ENCODE peak calls at places on chromosome 17, in five cellular contexts. U is IMR-90, O is PC-3, G is fibroblast of lung, F is OCI-LY7. N is an unnamed sample.

GRCh38 chr17:12457493-12457892 is 208.2 kb upstream of the MYOCD start:
- DNase-seq in U (peak), O (no peak), G (no peak), F (no peak), N (no peak)

GRCh38 chr17:62965649-62966425 is at the start of gene TANC2:
- DNase-seq in U (peak), O (peak), G (peak), F (peak), N (peak)

GRCh38 chr17:7579001-7579838 is at the start of gene CD68:
- DNase-seq in U (peak), O (peak), G (peak), F (peak), N (peak)

GRCh38 chr17:62822080-62822904 is 14.2 kb upstream of the MARCHF10 start:
- DNase-seq in U (no peak), O (no peak), G (peak), F (no peak), N (no peak)

GRCh38 chr17:8066841-8067775 is 20.4 kb downstream of the ALOX12B start:
- DNase-seq in U (no peak), O (peak), G (no peak), F (no peak), N (no peak)

GRCh38 chr17:48617515-48618365 is 2.6 kb upstream of the HOXB8 start:
- DNase-seq in U (no peak), O (no peak), G (no peak), F (no peak), N (no peak)

GRCh38 chr17:740240-741055 is 8.1 kb downstream of the TLCD3A start:
- DNase-seq in U (no peak), O (no peak), G (no peak), F (no peak), N (no peak)

GRCh38 chr17:20096430-20096829 is 87.3 kb downstream of the SPECC1 start:
- DNase-seq in U (no peak), O (no peak), G (no peak), F (no peak), N (no peak)

GRCh38 chr17:37768438-37768837 is 23.6 kb upstream of the HNF1B start:
- DNase-seq in U (no peak), O (no peak), G (no peak), F (no peak), N (no peak)

GRCh38 chr17:81510798-81511549 is 1.6 kb downstream of the ACTG1 start:
- DNase-seq in U (no peak), O (peak), G (no peak), F (peak), N (peak)

GRCh38 chr17:40825596-40825995 is 3.2 kb upstream of the KRT10 start:
- DNase-seq in U (peak), O (no peak), G (no peak), F (no peak), N (no peak)

GRCh38 chr17:68910256-68910705 is 44.9 kb downstream of the ABCA8 start:
- DNase-seq in U (peak), O (no peak), G (peak), F (no peak), N (no peak)

GRCh38 chr17:40259505-40259904 is 28.2 kb upstream of the CDC6 start:
- DNase-seq in U (no peak), O (no peak), G (no peak), F (no peak), N (no peak)

GRCh38 chr17:81402530-81402941 is 7.3 kb downstream of the BAHCC1 start:
- DNase-seq in U (no peak), O (no peak), G (no peak), F (no peak), N (no peak)

GRCh38 chr17:47265983-47266541 is 12.4 kb downstream of the ITGB3 start:
- DNase-seq in U (peak), O (peak), G (peak), F (no peak), N (no peak)

GRCh38 chr17:41792835-41793748 is 6.6 kb upstream of the JUP start:
- DNase-seq in U (peak), O (peak), G (peak), F (no peak), N (no peak)

GRCh38 chr17:49696233-49696761 is 11.5 kb downstream of the SLC35B1 start:
- DNase-seq in U (peak), O (no peak), G (no peak), F (no peak), N (no peak)

GRCh38 chr17:42135664-42136653 is 13.4 kb downstream of the HSPB9 start:
- DNase-seq in U (peak), O (no peak), G (peak), F (peak), N (no peak)

GRCh38 chr17:81481815-81482505 is 30.6 kb downstream of the ACTG1 start:
- DNase-seq in U (no peak), O (no peak), G (no peak), F (no peak), N (no peak)

GRCh38 chr17:7579839-7580630 is 597 bp downstream of the CD68 start:
- DNase-seq in U (no peak), O (no peak), G (no peak), F (peak), N (peak)

GRCh38 chr17:47220531-47220999 is 11.4 kb downstream of the MYL4 start:
- DNase-seq in U (no peak), O (no peak), G (no peak), F (no peak), N (no peak)

GRCh38 chr17:45200701-45201100 is 21.0 kb upstream of the FMNL1 start:
- DNase-seq in U (no peak), O (no peak), G (peak), F (peak), N (no peak)

GRCh38 chr17:40915199-40915661 is 22.2 kb downstream of the KRT23 start:
- DNase-seq in U (peak), O (peak), G (peak), F (no peak), N (no peak)

GRCh38 chr17:45441536-45442310 is 9.1 kb upstream of the ARHGAP27 start:
- DNase-seq in U (no peak), O (no peak), G (no peak), F (no peak), N (no peak)

GRCh38 chr17:22512506-22512905 is 820.2 kb downstream of the KCNJ18 start:
- DNase-seq in U (no peak), O (no peak), G (no peak), F (no peak), N (no peak)

GRCh38 chr17:12024332-12024731 is 3.7 kb downstream of the MAP2K4 start:
- DNase-seq in U (peak), O (peak), G (peak), F (no peak), N (no peak)

DNA sequence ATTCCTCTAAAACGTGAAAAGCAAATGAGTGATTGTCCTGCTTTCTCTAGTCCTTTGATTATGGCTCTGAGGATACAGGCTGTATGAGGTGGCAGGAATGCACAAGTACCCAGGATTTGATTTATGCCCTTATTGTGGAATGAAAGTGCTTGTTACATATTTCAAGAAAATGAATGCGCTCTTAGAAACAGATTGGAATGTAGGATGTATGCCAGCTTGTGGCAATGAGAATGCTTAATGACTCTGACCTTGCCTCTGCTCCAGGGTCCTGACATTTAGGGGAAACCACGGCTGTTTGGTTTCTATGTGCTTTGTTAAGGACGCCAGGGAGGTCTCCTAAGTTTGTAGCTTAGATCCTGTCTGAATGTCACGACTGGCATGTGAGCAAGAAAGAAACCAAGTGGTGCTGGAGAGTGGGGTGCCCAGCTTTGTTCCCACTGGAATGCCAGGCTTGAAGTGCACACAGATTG is 22.0 kb downstream of the PRCD start:
- DNase-seq in U (no peak), O (peak), G (no peak), F (no peak), N (no peak)
- H3K4me2 ChIP-seq in U (peak), O (peak), G (peak), F (peak), N (no peak)

GRCh38 chr17:43545383-43545632 is 832 bp downstream of the ETV4 start:
- DNase-seq in U (peak), O (no peak), G (no peak), F (no peak), N (no peak)

GRCh38 chr17:43547659-43548256 is 1.6 kb upstream of the ETV4 start:
- DNase-seq in U (no peak), O (no peak), G (no peak), F (no peak), N (no peak)

GRCh38 chr17:43547189-43547550 is 1.0 kb upstream of the ETV4 start:
- DNase-seq in U (no peak), O (no peak), G (no peak), F (no peak), N (no peak)

GRCh38 chr17:43548689-43549379 is 2.7 kb upstream of the ETV4 start:
- DNase-seq in U (no peak), O (no peak), G (no peak), F (no peak), N (no peak)

GRCh38 chr17:43546317-43547188 is at the start of gene ETV4:
- DNase-seq in U (peak), O (peak), G (peak), F (peak), N (peak)
- H3K4me2 ChIP-seq in U (peak), O (peak), G (peak), F (peak), N (peak)

GRCh38 chr17:57985675-57985974 is 2.4 kb downstream of the VEZF1 start:
- DNase-seq in U (peak), O (peak), G (peak), F (no peak), N (no peak)

GRCh38 chr17:57984936-57985674 is 2.9 kb downstream of the VEZF1 start:
- DNase-seq in U (no peak), O (no peak), G (no peak), F (no peak), N (no peak)

GRCh38 chr17:57982452-57983170 is 5.4 kb downstream of the VEZF1 start:
- DNase-seq in U (no peak), O (no peak), G (no peak), F (no peak), N (no peak)

GRCh38 chr17:57984226-57984890 is 3.7 kb downstream of the VEZF1 start:
- DNase-seq in U (no peak), O (no peak), G (no peak), F (no peak), N (no peak)

DNA sequence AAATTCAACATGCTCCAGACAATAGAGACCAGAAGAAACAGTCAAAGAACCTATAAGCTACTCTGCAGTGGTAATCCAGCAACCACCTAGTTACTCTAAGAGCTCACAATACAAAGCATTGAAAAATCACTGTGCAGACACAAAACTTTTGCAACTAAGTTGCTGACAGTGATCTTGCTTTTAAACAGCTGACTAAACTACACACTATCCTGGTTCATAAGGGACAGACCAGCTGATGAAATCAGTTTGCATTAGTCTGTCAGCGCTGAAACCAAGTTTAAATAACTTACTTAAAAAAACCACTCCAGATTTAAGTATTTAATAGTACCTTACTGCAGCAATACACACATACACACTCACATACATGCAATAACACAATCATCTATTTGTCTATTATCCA is 4.6 kb downstream of the VEZF1 start:
- DNase-seq in U (no peak), O (no peak), G (peak), F (no peak), N (no peak)
- H3K4me2 ChIP-seq in U (peak), O (no peak), G (peak), F (no peak), N (no peak)

GRCh38 chr17:79932446-79932845 is 93.2 kb upstream of the CBX4 start:
- DNase-seq in U (no peak), O (no peak), G (no peak), F (no peak), N (no peak)

GRCh38 chr17:79935197-79935844 is 96.1 kb upstream of the CBX4 start:
- DNase-seq in U (no peak), O (no peak), G (no peak), F (no peak), N (no peak)

GRCh38 chr17:79932907-79933306 is 93.7 kb upstream of the CBX4 start:
- DNase-seq in U (no peak), O (no peak), G (no peak), F (no peak), N (no peak)

GRCh38 chr17:79934653-79934970 is 95.4 kb upstream of the CBX4 start:
- DNase-seq in U (no peak), O (no peak), G (no peak), F (no peak), N (no peak)

GRCh38 chr17:79933863-79934652 is 94.8 kb upstream of the CBX4 start:
- DNase-seq in U (peak), O (peak), G (no peak), F (peak), N (no peak)
- H3K4me2 ChIP-seq in U (no peak), O (peak), G (no peak), F (no peak), N (no peak)

DNA sequence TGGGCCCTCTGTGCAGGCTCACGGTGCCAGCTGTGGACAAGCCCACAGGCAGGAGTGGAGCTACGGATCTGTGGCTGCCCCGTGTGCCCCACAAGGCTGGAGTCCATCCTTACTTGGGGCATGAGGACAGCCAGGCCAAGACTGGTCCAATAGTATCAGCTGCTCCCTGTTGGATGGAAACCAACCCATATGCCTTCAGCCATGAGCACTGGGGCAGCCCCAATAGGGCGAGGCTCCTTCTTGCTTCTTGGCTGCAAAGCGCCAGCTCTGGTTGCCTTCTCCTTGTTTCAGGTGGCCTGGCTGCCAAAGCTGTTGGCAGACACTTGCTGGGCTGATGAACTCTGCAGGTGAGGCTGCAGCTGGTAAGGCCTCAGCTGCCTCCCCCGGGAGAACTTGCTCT is 188.0 kb downstream of the ENGASE start:
- DNase-seq in U (no peak), O (no peak), G (no peak), F (peak), N (no peak)
- H3K4me2 ChIP-seq in U (no peak), O (no peak), G (no peak), F (no peak), N (no peak)

GRCh38 chr17:77282524-77283515 is 142.1 kb downstream of the SEC14L1 start:
- DNase-seq in U (peak), O (peak), G (peak), F (peak), N (no peak)
- H3K4me2 ChIP-seq in U (peak), O (peak), G (no peak), F (peak), N (peak)

GRCh38 chr17:4381690-4382671 is 15.5 kb upstream of the UBE2G1 start:
- DNase-seq in U (no peak), O (no peak), G (no peak), F (no peak), N (no peak)
- H3K4me2 ChIP-seq in U (no peak), O (no peak), G (no peak), F (peak), N (no peak)

DNA sequence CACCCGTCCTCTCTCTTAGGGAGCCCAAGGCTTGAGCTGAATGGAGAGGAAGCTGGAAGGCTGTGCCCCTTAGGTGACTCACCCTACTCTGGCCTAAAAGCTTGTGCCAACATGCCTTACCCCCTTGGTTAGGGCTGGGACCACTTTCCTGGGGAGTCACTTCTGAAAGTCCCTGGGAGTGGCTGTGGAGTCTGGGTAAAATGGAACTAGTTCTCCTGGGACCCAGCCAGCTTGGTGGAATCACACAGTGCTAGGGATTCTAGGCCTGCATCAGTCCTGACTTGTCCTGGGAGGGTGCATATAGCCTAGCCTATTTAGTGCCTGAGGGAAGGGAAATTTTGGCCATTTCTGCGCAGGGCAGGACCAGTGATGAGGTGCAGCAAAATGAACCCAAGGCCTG is 10.5 kb downstream of the MMP28 start:
- DNase-seq in U (no peak), O (no peak), G (no peak), F (no peak), N (no peak)
- H3K4me2 ChIP-seq in U (no peak), O (no peak), G (no peak), F (no peak), N (no peak)

GRCh38 chr17:78878871-78879270 is 24.1 kb downstream of the CEP295NL start:
- DNase-seq in U (no peak), O (no peak), G (no peak), F (no peak), N (no peak)
- H3K4me2 ChIP-seq in U (peak), O (no peak), G (peak), F (no peak), N (no peak)

DNA sequence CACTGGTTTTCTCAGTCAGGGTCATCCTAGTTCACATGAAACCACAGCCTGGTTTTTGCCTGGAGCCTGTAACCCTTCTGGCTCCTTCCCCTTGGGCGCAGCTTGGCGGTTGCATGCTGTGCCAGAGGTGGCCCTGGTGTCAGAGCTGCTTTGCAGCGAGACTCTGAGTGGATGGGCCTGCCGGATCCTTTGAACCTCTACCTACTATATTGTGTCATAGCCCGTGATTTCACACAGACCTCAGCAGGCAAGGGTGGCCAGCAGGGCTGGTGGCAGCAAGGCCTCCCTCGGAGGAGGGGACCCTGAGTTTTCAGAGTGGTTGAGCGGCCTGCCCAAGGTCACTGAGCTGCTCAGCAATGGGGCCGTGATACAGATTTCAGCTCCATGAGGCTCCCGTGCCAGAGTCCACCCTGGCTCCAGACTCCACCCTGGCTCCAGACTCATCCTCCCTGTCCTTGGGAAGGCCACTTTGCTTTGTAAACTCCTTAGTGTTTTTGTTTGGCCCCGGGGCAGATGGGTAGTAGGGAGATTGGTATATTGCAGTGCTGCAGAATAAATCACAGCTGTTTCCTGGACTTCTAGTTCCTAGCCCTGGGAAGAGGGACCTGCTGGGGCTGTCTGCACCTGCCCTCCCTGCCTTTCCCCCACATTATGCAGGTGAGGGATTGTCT is 9.7 kb downstream of the MPRIP start:
- DNase-seq in U (peak), O (no peak), G (no peak), F (no peak), N (no peak)
- H3K4me2 ChIP-seq in U (no peak), O (peak), G (peak), F (no peak), N (no peak)

N was measured in MM.1S.